ENCODE peak calls at places on chromosomes 11 and 22, in seven cellular contexts. V is colonic mucosa; N is keratinocyte; F is CD4-positive, alpha-beta T cell; M is GM12865; D is HCT116; H is thoracic aorta. S is an unnamed sample.

GRCh38 chr11:8671651-8672062 is 10.8 kb downstream of the TRIM66 start:
- DNase-seq in V (no peak), N (no peak), F (no peak), M (no peak), D (no peak), H (peak), S (no peak)

GRCh38 chr22:16131918-16132317 is 442.1 kb downstream of the POTEH start:
- DNase-seq in V (no peak), N (no peak), F (no peak), M (no peak), D (no peak), H (no peak), S (no peak)

GRCh38 chr11:11980841-11981308 is 27.6 kb downstream of the DKK3 start:
- DNase-seq in V (no peak), N (no peak), F (no peak), M (no peak), D (no peak), H (no peak), S (no peak)

GRCh38 chr22:42286205-42286604 is 15.8 kb upstream of the TCF20 start:
- DNase-seq in V (no peak), N (no peak), F (no peak), M (peak), D (no peak), H (no peak), S (peak)

GRCh38 chr22:42856179-42856864 is 751 bp downstream of the ARFGAP3 start:
- DNase-seq in V (peak), N (no peak), F (no peak), M (peak), D (no peak), H (no peak), S (no peak)

GRCh38 chr11:114399490-114399889 is 821 bp downstream of the C11orf71 start:
- DNase-seq in V (peak), N (no peak), F (no peak), M (peak), D (no peak), H (no peak), S (no peak)

GRCh38 chr22:44538518-44539315 is 40.7 kb upstream of the RTL6 start:
- DNase-seq in V (no peak), N (no peak), F (no peak), M (no peak), D (no peak), H (no peak), S (no peak)

GRCh38 chr22:36929621-36930020 is 16.2 kb downstream of the CSF2RB start:
- DNase-seq in V (no peak), N (no peak), F (no peak), M (no peak), D (no peak), H (no peak), S (no peak)

GRCh38 chr11:68440254-68440653 is 20.3 kb upstream of the PPP6R3 start:
- DNase-seq in V (no peak), N (no peak), F (no peak), M (no peak), D (no peak), H (no peak), S (no peak)

GRCh38 chr11:94656968-94657367 is 89.8 kb downstream of the PIWIL4 start:
- DNase-seq in V (no peak), N (no peak), F (no peak), M (no peak), D (no peak), H (no peak), S (no peak)

GRCh38 chr11:2133481-2134021 is 5.6 kb downstream of the IGF2 start:
- DNase-seq in V (no peak), N (no peak), F (no peak), M (no peak), D (no peak), H (no peak), S (no peak)

GRCh38 chr11:64268687-64269379 is 15.6 kb downstream of the BAD start:
- DNase-seq in V (peak), N (no peak), F (peak), M (peak), D (no peak), H (no peak), S (no peak)

GRCh38 chr11:47057374-47057773 is 119.3 kb downstream of the ARFGAP2 start:
- DNase-seq in V (no peak), N (no peak), F (no peak), M (no peak), D (no peak), H (no peak), S (no peak)

GRCh38 chr11:77127969-77128691 is at the start of gene MYO7A:
- DNase-seq in V (peak), N (no peak), F (no peak), M (no peak), D (no peak), H (no peak), S (no peak)

GRCh38 chr11:96235725-96236124 is 107.3 kb downstream of the MAML2 start:
- DNase-seq in V (no peak), N (no peak), F (no peak), M (peak), D (no peak), H (no peak), S (no peak)

GRCh38 chr11:35036642-35037041 is 102.3 kb upstream of the CD44 start:
- DNase-seq in V (no peak), N (no peak), F (no peak), M (peak), D (no peak), H (no peak), S (no peak)

GRCh38 chr11:39990413-39990812 is 1469.0 kb downstream of the LRRC4C start:
- DNase-seq in V (no peak), N (no peak), F (no peak), M (no peak), D (no peak), H (no peak), S (no peak)

GRCh38 chr11:17366491-17366890 is 14.9 kb downstream of the NCR3LG1 start:
- DNase-seq in V (no peak), N (no peak), F (no peak), M (no peak), D (no peak), H (no peak), S (no peak)

GRCh38 chr11:14519692-14520085 is 497 bp downstream of the PSMA1 start:
- DNase-seq in V (no peak), N (no peak), F (no peak), M (no peak), D (no peak), H (no peak), S (no peak)

GRCh38 chr11:96162816-96163499 is 180.0 kb downstream of the MAML2 start:
- DNase-seq in V (no peak), N (no peak), F (no peak), M (no peak), D (no peak), H (no peak), S (no peak)

GRCh38 chr22:38397189-38398097 is 57.6 kb downstream of the KCNJ4 start:
- DNase-seq in V (peak), N (no peak), F (no peak), M (peak), D (no peak), H (no peak), S (peak)

GRCh38 chr11:125871391-125872137 is 15.9 kb upstream of the HYLS1 start:
- DNase-seq in V (no peak), N (no peak), F (no peak), M (peak), D (peak), H (no peak), S (no peak)
- TF ChIP-seq CTCF in V (no peak), N (peak), F (no peak), M (peak), D (peak), H (peak), S (peak)

GRCh38 chr22:47014636-47014930 is 252.1 kb downstream of the TBC1D22A start:
- DNase-seq in V (no peak), N (no peak), F (no peak), M (no peak), D (no peak), H (no peak), S (no peak)

GRCh38 chr22:47014946-47015345 is 252.5 kb downstream of the TBC1D22A start:
- DNase-seq in V (no peak), N (no peak), F (no peak), M (no peak), D (no peak), H (no peak), S (no peak)

GRCh38 chr22:47013861-47014635 is 251.6 kb downstream of the TBC1D22A start:
- DNase-seq in V (no peak), N (no peak), F (no peak), M (no peak), D (no peak), H (no peak), S (no peak)

GRCh38 chr22:47011131-47011854 is 248.8 kb downstream of the TBC1D22A start:
- DNase-seq in V (no peak), N (no peak), F (no peak), M (no peak), D (no peak), H (no peak), S (no peak)

DNA sequence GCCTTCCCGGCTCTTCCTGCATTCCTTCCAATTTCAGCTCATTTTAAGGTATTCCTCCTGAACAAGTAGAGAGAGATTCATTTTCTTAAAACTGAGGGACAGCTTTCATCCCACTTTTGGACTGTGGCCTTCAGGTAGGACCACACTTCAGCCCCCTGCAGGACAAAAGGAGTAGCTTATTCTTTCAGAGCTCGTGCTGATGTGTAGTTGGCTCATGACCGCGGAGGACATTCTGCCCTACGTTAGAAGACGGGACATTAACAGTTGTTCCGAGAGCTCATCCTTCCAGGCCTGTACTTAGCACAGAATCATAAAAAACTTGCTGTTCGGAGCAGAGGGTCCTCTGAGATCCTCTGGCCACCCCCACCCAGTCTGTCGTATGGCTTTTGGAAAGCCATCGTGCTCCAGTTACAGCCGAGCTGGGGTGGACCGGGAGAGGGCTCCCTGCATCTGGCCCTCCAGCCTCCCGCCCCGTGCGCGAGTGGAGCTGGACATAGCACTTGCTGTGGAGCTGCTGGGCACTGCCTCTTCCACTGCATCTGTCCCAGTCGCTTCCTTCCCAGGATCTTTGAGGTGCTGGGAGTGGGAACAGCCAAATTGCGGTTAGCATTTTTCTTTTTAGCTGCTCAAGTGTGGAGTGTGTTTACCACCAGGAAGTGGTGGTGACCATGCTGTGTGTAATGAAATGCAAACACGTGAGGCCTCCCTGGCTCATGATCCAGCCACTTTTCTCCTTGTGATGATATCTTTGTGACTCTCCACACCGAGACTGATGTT is 250.3 kb downstream of the TBC1D22A start:
- DNase-seq in V (no peak), N (no peak), F (no peak), M (no peak), D (no peak), H (no peak), S (no peak)
- TF ChIP-seq CTCF in V (no peak), N (peak), F (no peak), M (no peak), D (peak), H (no peak), S (no peak)

GRCh38 chr11:65334696-65335295 is 1.1 kb downstream of the DPF2 start:
- DNase-seq in V (no peak), N (no peak), F (no peak), M (no peak), D (no peak), H (no peak), S (no peak)

GRCh38 chr11:65330544-65330943 is 3.1 kb upstream of the DPF2 start:
- DNase-seq in V (no peak), N (no peak), F (no peak), M (no peak), D (no peak), H (no peak), S (no peak)

GRCh38 chr11:65329503-65329902 is 4.1 kb upstream of the DPF2 start:
- DNase-seq in V (no peak), N (no peak), F (no peak), M (no peak), D (no peak), H (no peak), S (no peak)

GRCh38 chr11:65325435-65325834 is 8.2 kb upstream of the DPF2 start:
- DNase-seq in V (no peak), N (no peak), F (no peak), M (no peak), D (no peak), H (no peak), S (no peak)

DNA sequence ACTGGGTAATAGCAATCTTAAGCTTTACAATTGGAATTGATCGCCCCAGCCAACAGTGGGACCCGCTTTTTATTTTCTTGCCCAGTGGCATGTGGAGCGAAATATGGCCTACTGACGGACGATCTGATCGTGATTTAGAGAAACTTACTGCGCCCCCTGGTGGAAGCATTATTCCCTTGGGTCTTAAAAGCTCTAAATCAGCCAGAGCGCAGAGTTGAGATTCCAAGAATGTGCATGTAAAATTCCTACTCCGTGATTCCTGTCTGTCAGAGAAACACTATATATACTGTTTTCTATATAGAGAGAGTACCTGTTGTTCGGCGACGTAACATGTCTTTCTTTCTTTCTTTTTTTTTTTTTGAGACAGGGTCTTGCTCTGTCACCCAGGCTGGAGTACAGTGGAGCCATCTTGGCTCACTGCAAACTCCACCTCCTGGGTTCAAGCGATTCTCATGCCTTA is 3.7 kb upstream of the DPF2 start:
- DNase-seq in V (peak), N (no peak), F (peak), M (peak), D (peak), H (peak), S (peak)
- TF ChIP-seq CTCF in V (peak), N (peak), F (peak), M (peak), D (peak), H (peak), S (peak)

DNA sequence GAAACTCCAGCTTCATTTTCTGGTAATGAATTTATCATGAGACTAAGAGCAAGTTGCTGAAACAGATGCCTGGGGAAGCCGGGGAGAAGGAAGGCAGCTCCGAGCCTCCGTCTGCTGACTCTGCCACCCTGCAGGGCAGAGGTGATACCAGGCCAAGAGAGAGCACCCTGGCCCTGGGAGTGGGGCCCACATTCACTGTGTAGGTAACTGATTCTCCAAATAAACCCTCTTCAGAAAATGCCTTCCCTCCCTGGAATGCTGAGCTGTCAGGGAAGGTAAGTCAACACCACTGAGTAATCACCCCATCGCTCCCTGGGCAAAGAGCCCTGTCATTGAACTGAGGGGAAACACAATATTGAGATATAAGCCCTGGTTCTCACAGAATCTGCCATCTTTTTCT is 147.7 kb downstream of the SPATA19 start:
- DNase-seq in V (no peak), N (no peak), F (no peak), M (no peak), D (no peak), H (no peak), S (no peak)
- TF ChIP-seq CTCF in V (no peak), N (no peak), F (no peak), M (no peak), D (no peak), H (no peak), S (no peak)

GRCh38 chr11:73759520-73760065 is 1.3 kb downstream of the RAB6A start:
- DNase-seq in V (no peak), N (no peak), F (no peak), M (peak), D (no peak), H (no peak), S (no peak)
- TF ChIP-seq CTCF in V (no peak), N (no peak), F (no peak), M (no peak), D (peak), H (peak), S (no peak)

DNA sequence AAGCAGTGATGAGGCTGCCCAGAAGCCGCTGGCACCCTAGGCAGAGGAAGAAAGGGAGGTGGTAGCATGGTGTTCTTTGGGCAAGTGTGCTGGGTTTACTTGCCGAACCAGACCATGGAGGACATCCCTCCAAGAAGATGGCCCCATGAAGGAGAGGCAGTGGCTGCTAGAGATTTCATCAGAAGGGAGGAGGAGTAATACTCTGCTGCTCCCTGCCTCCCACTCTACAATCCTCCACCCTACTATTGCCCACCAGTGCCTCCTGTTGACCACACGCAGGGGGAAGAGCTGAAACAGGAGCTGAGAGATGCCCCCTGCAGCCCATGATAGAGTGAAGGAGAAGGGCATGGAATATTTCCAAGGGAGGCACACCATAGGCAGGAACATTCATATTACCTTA is 51.0 kb upstream of the PRSS23 start:
- DNase-seq in V (no peak), N (no peak), F (no peak), M (no peak), D (no peak), H (no peak), S (no peak)
- TF ChIP-seq CTCF in V (no peak), N (peak), F (no peak), M (no peak), D (peak), H (no peak), S (no peak)

GRCh38 chr11:67280341-67280790 is 8.7 kb upstream of the ANKRD13D start:
- DNase-seq in V (no peak), N (no peak), F (no peak), M (no peak), D (no peak), H (no peak), S (no peak)

GRCh38 chr11:67282155-67282875 is 6.8 kb upstream of the ANKRD13D start:
- DNase-seq in V (no peak), N (no peak), F (no peak), M (no peak), D (no peak), H (no peak), S (no peak)

GRCh38 chr11:67282876-67283371 is 6.2 kb upstream of the ANKRD13D start:
- DNase-seq in V (no peak), N (no peak), F (no peak), M (no peak), D (no peak), H (no peak), S (no peak)

GRCh38 chr11:67280791-67281551 is 8.1 kb upstream of the ANKRD13D start:
- DNase-seq in V (no peak), N (no peak), F (no peak), M (no peak), D (no peak), H (no peak), S (no peak)

GRCh38 chr11:67281552-67282150 is 7.5 kb upstream of the ANKRD13D start:
- DNase-seq in V (no peak), N (no peak), F (no peak), M (no peak), D (no peak), H (no peak), S (no peak)
- TF ChIP-seq CTCF in V (no peak), N (no peak), F (no peak), M (no peak), D (no peak), H (no peak), S (no peak)

GRCh38 chr11:127002669-127003259 is 2.2 kb upstream of the KIRREL3 start:
- DNase-seq in V (no peak), N (no peak), F (no peak), M (no peak), D (no peak), H (no peak), S (no peak)

GRCh38 chr11:127006311-127006710 is 5.7 kb upstream of the KIRREL3 start:
- DNase-seq in V (no peak), N (no peak), F (no peak), M (no peak), D (no peak), H (no peak), S (no peak)

GRCh38 chr11:127000291-127000968 is at the start of gene KIRREL3:
- DNase-seq in V (no peak), N (no peak), F (no peak), M (no peak), D (no peak), H (no peak), S (no peak)

GRCh38 chr11:127000991-127001390 is 421 bp upstream of the KIRREL3 start:
- DNase-seq in V (no peak), N (no peak), F (no peak), M (no peak), D (no peak), H (no peak), S (no peak)

DNA sequence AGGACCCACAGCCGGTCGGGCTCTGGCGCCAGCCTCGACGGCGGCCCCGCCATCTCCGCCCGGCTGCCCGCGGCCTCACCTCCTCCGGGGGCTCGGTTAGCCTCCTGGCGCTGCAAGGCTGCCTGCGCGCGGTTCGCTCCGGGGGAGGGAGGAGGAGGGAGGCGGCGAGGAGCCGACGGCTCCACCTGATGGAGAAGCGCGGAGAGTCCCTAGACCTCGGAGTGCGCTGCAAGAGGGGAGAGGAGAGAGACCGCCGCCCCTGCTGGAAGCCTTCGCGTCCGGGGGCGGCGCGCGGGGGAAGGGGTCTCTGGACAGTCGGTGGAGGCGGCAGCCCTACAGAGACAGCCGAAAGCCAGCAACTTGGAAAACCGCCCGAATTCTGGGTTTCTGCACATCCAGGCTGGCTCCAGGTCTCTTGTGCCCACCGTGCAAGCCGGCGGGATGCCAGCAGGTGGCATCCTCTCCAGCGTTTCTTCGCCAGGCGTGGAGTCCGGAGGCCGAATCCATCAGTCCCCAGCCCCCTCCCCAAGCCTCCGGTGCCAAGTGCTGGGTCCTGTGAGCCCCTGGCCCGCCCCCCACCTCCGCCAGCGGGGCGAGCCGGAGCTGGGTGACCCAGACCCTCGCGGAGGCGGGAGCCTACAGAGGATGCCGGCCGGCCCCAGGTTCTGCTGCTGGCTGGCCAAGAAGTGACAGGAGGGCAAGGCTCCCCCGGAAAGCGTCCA is 2.9 kb upstream of the KIRREL3 start:
- DNase-seq in V (peak), N (no peak), F (no peak), M (peak), D (no peak), H (no peak), S (no peak)
- TF ChIP-seq CTCF in V (peak), N (peak), F (no peak), M (peak), D (no peak), H (no peak), S (peak)

GRCh38 chr11:128653828-128654231 is 40.0 kb upstream of the FLI1 start:
- DNase-seq in V (no peak), N (no peak), F (no peak), M (no peak), D (no peak), H (no peak), S (no peak)
- TF ChIP-seq CTCF in V (no peak), N (peak), F (no peak), M (no peak), D (no peak), H (no peak), S (no peak)

S was measured in GM12864.